ENCODE peak calls at places on chromosomes 12 and 14, in seven cellular contexts. One of them, this sample, is unnamed.

GRCh38 chr12:97229036-97229435 is 233.6 kb upstream of the RMST start:
- DNase-seq in heart left ventricle: no peak
- DNase-seq in mesothelial cell of epicardium: no peak
- DNase-seq in foreskin keratinocyte: no peak
- DNase-seq in body of pancreas: no peak
- DNase-seq in fibroblast of lung: no peak
- DNase-seq in fibroblast of mammary gland: no peak
- DNase-seq in this sample: no peak

GRCh38 chr14:22319526-22320352 is 269.3 kb downstream of the DAD1 start:
- DNase-seq in fibroblast of mammary gland: peak
- DNase-seq in body of pancreas: peak
- DNase-seq in heart left ventricle: peak
- DNase-seq in foreskin keratinocyte: peak
- DNase-seq in fibroblast of lung: peak
- DNase-seq in mesothelial cell of epicardium: no peak
- DNase-seq in this sample: peak

GRCh38 chr12:19075711-19076340 is 53.7 kb upstream of the PLEKHA5 start:
- DNase-seq in body of pancreas: no peak
- DNase-seq in mesothelial cell of epicardium: no peak
- DNase-seq in fibroblast of mammary gland: peak
- DNase-seq in heart left ventricle: no peak
- DNase-seq in foreskin keratinocyte: no peak
- DNase-seq in fibroblast of lung: no peak
- DNase-seq in this sample: no peak

GRCh38 chr14:57486767-57487379 is 6.8 kb downstream of the CCDC198 start:
- DNase-seq in foreskin keratinocyte: peak
- DNase-seq in body of pancreas: peak
- DNase-seq in fibroblast of mammary gland: peak
- DNase-seq in mesothelial cell of epicardium: no peak
- DNase-seq in heart left ventricle: no peak
- DNase-seq in fibroblast of lung: peak
- DNase-seq in this sample: no peak

GRCh38 chr12:57215668-57216013 is 953 bp upstream of the NXPH4 start:
- DNase-seq in mesothelial cell of epicardium: no peak
- DNase-seq in heart left ventricle: no peak
- DNase-seq in fibroblast of lung: peak
- DNase-seq in body of pancreas: no peak
- DNase-seq in fibroblast of mammary gland: no peak
- DNase-seq in foreskin keratinocyte: no peak
- DNase-seq in this sample: peak

GRCh38 chr12:65943388-65944137 is 119.3 kb downstream of the HMGA2 start:
- DNase-seq in fibroblast of lung: no peak
- DNase-seq in foreskin keratinocyte: no peak
- DNase-seq in mesothelial cell of epicardium: no peak
- DNase-seq in fibroblast of mammary gland: peak
- DNase-seq in heart left ventricle: no peak
- DNase-seq in body of pancreas: no peak
- DNase-seq in this sample: no peak

GRCh38 chr14:65791551-65791981 is 379.0 kb downstream of the FUT8 start:
- DNase-seq in heart left ventricle: no peak
- DNase-seq in fibroblast of lung: peak
- DNase-seq in mesothelial cell of epicardium: no peak
- DNase-seq in fibroblast of mammary gland: peak
- DNase-seq in foreskin keratinocyte: peak
- DNase-seq in body of pancreas: no peak
- DNase-seq in this sample: peak

GRCh38 chr14:58549358-58549757 is 88.4 kb upstream of the DACT1 start:
- DNase-seq in mesothelial cell of epicardium: no peak
- DNase-seq in fibroblast of lung: no peak
- DNase-seq in body of pancreas: no peak
- DNase-seq in fibroblast of mammary gland: no peak
- DNase-seq in foreskin keratinocyte: peak
- DNase-seq in heart left ventricle: no peak
- DNase-seq in this sample: no peak

GRCh38 chr12:58313091-58313855 is 371.9 kb downstream of the ATP23 start:
- DNase-seq in heart left ventricle: no peak
- DNase-seq in body of pancreas: no peak
- DNase-seq in fibroblast of lung: peak
- DNase-seq in foreskin keratinocyte: peak
- DNase-seq in fibroblast of mammary gland: peak
- DNase-seq in mesothelial cell of epicardium: no peak
- DNase-seq in this sample: no peak

GRCh38 chr12:123142948-123143752 is 7.7 kb downstream of the PITPNM2 start:
- DNase-seq in heart left ventricle: no peak
- DNase-seq in fibroblast of lung: peak
- DNase-seq in foreskin keratinocyte: no peak
- DNase-seq in body of pancreas: no peak
- DNase-seq in mesothelial cell of epicardium: no peak
- DNase-seq in fibroblast of mammary gland: no peak
- DNase-seq in this sample: no peak

GRCh38 chr14:31770271-31770670 is 209.1 kb downstream of the NUBPL start:
- DNase-seq in fibroblast of lung: peak
- DNase-seq in body of pancreas: no peak
- DNase-seq in fibroblast of mammary gland: peak
- DNase-seq in heart left ventricle: no peak
- DNase-seq in mesothelial cell of epicardium: no peak
- DNase-seq in foreskin keratinocyte: no peak
- DNase-seq in this sample: no peak

GRCh38 chr14:61350427-61350826 is 29.0 kb downstream of the PRKCH start:
- DNase-seq in fibroblast of lung: no peak
- DNase-seq in body of pancreas: no peak
- DNase-seq in mesothelial cell of epicardium: no peak
- DNase-seq in foreskin keratinocyte: no peak
- DNase-seq in fibroblast of mammary gland: no peak
- DNase-seq in heart left ventricle: no peak
- DNase-seq in this sample: no peak

GRCh38 chr12:65517656-65518210 is 239.2 kb downstream of the MSRB3 start:
- DNase-seq in fibroblast of mammary gland: no peak
- DNase-seq in foreskin keratinocyte: no peak
- DNase-seq in heart left ventricle: no peak
- DNase-seq in body of pancreas: no peak
- DNase-seq in fibroblast of lung: no peak
- DNase-seq in mesothelial cell of epicardium: no peak
- DNase-seq in this sample: no peak

GRCh38 chr12:52256165-52256935 is 18.1 kb upstream of the KRT86 start:
- DNase-seq in fibroblast of mammary gland: no peak
- DNase-seq in heart left ventricle: no peak
- DNase-seq in fibroblast of lung: no peak
- DNase-seq in foreskin keratinocyte: no peak
- DNase-seq in mesothelial cell of epicardium: no peak
- DNase-seq in body of pancreas: peak
- DNase-seq in this sample: no peak

GRCh38 chr12:55931780-55932545 is 1.0 kb downstream of the DGKA start:
- DNase-seq in fibroblast of mammary gland: peak
- DNase-seq in fibroblast of lung: peak
- DNase-seq in heart left ventricle: peak
- DNase-seq in foreskin keratinocyte: no peak
- DNase-seq in mesothelial cell of epicardium: peak
- DNase-seq in body of pancreas: peak
- DNase-seq in this sample: peak

GRCh38 chr12:92470608-92471021 is 232.2 kb upstream of the PLEKHG7 start:
- DNase-seq in foreskin keratinocyte: no peak
- DNase-seq in heart left ventricle: no peak
- DNase-seq in fibroblast of mammary gland: no peak
- DNase-seq in fibroblast of lung: peak
- DNase-seq in mesothelial cell of epicardium: no peak
- DNase-seq in body of pancreas: no peak
- DNase-seq in this sample: peak

GRCh38 chr12:48021485-48022179 is 17.4 kb upstream of the COL2A1 start:
- DNase-seq in heart left ventricle: no peak
- DNase-seq in fibroblast of lung: no peak
- DNase-seq in mesothelial cell of epicardium: no peak
- DNase-seq in body of pancreas: no peak
- DNase-seq in fibroblast of mammary gland: no peak
- DNase-seq in foreskin keratinocyte: no peak
- DNase-seq in this sample: no peak

GRCh38 chr12:12719496-12719895 is 2.3 kb downstream of the CDKN1B start:
- DNase-seq in foreskin keratinocyte: no peak
- DNase-seq in body of pancreas: no peak
- DNase-seq in heart left ventricle: no peak
- DNase-seq in fibroblast of lung: peak
- DNase-seq in fibroblast of mammary gland: peak
- DNase-seq in mesothelial cell of epicardium: no peak
- DNase-seq in this sample: peak

GRCh38 chr12:130831246-130831645 is 7.8 kb downstream of the STX2 start:
- DNase-seq in fibroblast of mammary gland: no peak
- DNase-seq in body of pancreas: no peak
- DNase-seq in mesothelial cell of epicardium: no peak
- DNase-seq in heart left ventricle: no peak
- DNase-seq in foreskin keratinocyte: no peak
- DNase-seq in fibroblast of lung: no peak
- DNase-seq in this sample: no peak

GRCh38 chr12:110224379-110225304 is 56.4 kb upstream of the ATP2A2 start:
- DNase-seq in body of pancreas: peak
- DNase-seq in heart left ventricle: no peak
- DNase-seq in foreskin keratinocyte: peak
- DNase-seq in mesothelial cell of epicardium: no peak
- DNase-seq in fibroblast of mammary gland: peak
- DNase-seq in fibroblast of lung: peak
- DNase-seq in this sample: no peak

GRCh38 chr12:53070901-53071492 is 8.2 kb downstream of the SPRYD3 start:
- DNase-seq in heart left ventricle: no peak
- DNase-seq in body of pancreas: no peak
- DNase-seq in mesothelial cell of epicardium: no peak
- DNase-seq in fibroblast of mammary gland: no peak
- DNase-seq in fibroblast of lung: peak
- DNase-seq in foreskin keratinocyte: no peak
- DNase-seq in this sample: no peak

GRCh38 chr14:24972844-24973243 is 77.1 kb downstream of the STXBP6 start:
- DNase-seq in foreskin keratinocyte: no peak
- DNase-seq in fibroblast of lung: no peak
- DNase-seq in mesothelial cell of epicardium: no peak
- DNase-seq in heart left ventricle: no peak
- DNase-seq in body of pancreas: no peak
- DNase-seq in fibroblast of mammary gland: no peak
- DNase-seq in this sample: no peak
- TF ChIP-seq CTCF in foreskin keratinocyte: no peak
- TF ChIP-seq CTCF in fibroblast of lung: no peak
- TF ChIP-seq CTCF in mesothelial cell of epicardium: no peak
- TF ChIP-seq CTCF in heart left ventricle: no peak
- TF ChIP-seq CTCF in body of pancreas: no peak
- TF ChIP-seq CTCF in fibroblast of mammary gland: no peak
- TF ChIP-seq CTCF in this sample: no peak

GRCh38 chr14:100164808-100165207 is 5.4 kb upstream of the DEGS2 start:
- DNase-seq in fibroblast of mammary gland: no peak
- DNase-seq in heart left ventricle: no peak
- DNase-seq in foreskin keratinocyte: no peak
- DNase-seq in mesothelial cell of epicardium: no peak
- DNase-seq in body of pancreas: no peak
- DNase-seq in fibroblast of lung: no peak
- DNase-seq in this sample: no peak

GRCh38 chr14:100165825-100166520 is 6.5 kb upstream of the DEGS2 start:
- DNase-seq in fibroblast of mammary gland: no peak
- DNase-seq in fibroblast of lung: no peak
- DNase-seq in foreskin keratinocyte: no peak
- DNase-seq in mesothelial cell of epicardium: no peak
- DNase-seq in heart left ventricle: no peak
- DNase-seq in body of pancreas: no peak
- DNase-seq in this sample: no peak

GRCh38 chr14:100160534-100160916 is 1.1 kb upstream of the DEGS2 start:
- DNase-seq in mesothelial cell of epicardium: no peak
- DNase-seq in fibroblast of mammary gland: no peak
- DNase-seq in heart left ventricle: no peak
- DNase-seq in foreskin keratinocyte: no peak
- DNase-seq in body of pancreas: no peak
- DNase-seq in fibroblast of lung: no peak
- DNase-seq in this sample: no peak

GRCh38 chr14:100168515-100168914 is 9.1 kb upstream of the DEGS2 start:
- DNase-seq in body of pancreas: no peak
- DNase-seq in foreskin keratinocyte: no peak
- DNase-seq in mesothelial cell of epicardium: no peak
- DNase-seq in fibroblast of lung: no peak
- DNase-seq in fibroblast of mammary gland: no peak
- DNase-seq in heart left ventricle: no peak
- DNase-seq in this sample: no peak

DNA sequence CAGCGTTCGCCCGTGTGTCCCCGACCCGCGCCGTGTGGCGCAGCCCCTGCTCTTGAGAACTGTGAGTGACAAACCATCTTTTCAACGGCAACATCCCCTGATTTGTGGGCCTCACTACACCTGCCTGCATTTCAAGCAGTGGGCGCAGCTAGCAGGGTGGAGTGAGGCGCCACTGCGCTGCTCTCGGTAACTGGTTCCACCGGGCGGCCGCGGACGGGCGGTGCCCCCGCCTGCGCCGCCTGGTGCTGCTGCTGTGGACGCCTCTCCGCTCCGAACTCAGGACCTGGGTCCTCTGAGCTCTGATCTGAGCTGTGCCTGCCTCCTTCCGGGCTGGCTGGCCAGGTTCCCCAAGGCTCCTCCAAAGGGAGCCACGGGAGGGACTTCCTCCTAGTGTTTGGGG is 5.9 kb upstream of the DEGS2 start:
- DNase-seq in fibroblast of mammary gland: no peak
- DNase-seq in body of pancreas: no peak
- DNase-seq in mesothelial cell of epicardium: no peak
- DNase-seq in foreskin keratinocyte: no peak
- DNase-seq in heart left ventricle: no peak
- DNase-seq in fibroblast of lung: no peak
- DNase-seq in this sample: no peak
- TF ChIP-seq CTCF in fibroblast of mammary gland: no peak
- TF ChIP-seq CTCF in body of pancreas: no peak
- TF ChIP-seq CTCF in mesothelial cell of epicardium: no peak
- TF ChIP-seq CTCF in foreskin keratinocyte: peak
- TF ChIP-seq CTCF in heart left ventricle: no peak
- TF ChIP-seq CTCF in fibroblast of lung: no peak
- TF ChIP-seq CTCF in this sample: no peak

GRCh38 chr14:73752297-73752992 is 38.3 kb upstream of the PNMA1 start:
- DNase-seq in foreskin keratinocyte: peak
- DNase-seq in fibroblast of mammary gland: peak
- DNase-seq in fibroblast of lung: peak
- DNase-seq in mesothelial cell of epicardium: no peak
- DNase-seq in heart left ventricle: peak
- DNase-seq in body of pancreas: peak
- DNase-seq in this sample: no peak
- TF ChIP-seq CTCF in foreskin keratinocyte: peak
- TF ChIP-seq CTCF in fibroblast of mammary gland: peak
- TF ChIP-seq CTCF in fibroblast of lung: peak
- TF ChIP-seq CTCF in mesothelial cell of epicardium: no peak
- TF ChIP-seq CTCF in heart left ventricle: peak
- TF ChIP-seq CTCF in body of pancreas: peak
- TF ChIP-seq CTCF in this sample: no peak

GRCh38 chr12:120628919-120629318 is 11.5 kb upstream of the CABP1 start:
- DNase-seq in heart left ventricle: no peak
- DNase-seq in mesothelial cell of epicardium: no peak
- DNase-seq in fibroblast of lung: no peak
- DNase-seq in foreskin keratinocyte: no peak
- DNase-seq in body of pancreas: peak
- DNase-seq in fibroblast of mammary gland: no peak
- DNase-seq in this sample: no peak

GRCh38 chr12:120630139-120630895 is 10.1 kb upstream of the CABP1 start:
- DNase-seq in fibroblast of mammary gland: no peak
- DNase-seq in fibroblast of lung: no peak
- DNase-seq in foreskin keratinocyte: no peak
- DNase-seq in body of pancreas: no peak
- DNase-seq in heart left ventricle: no peak
- DNase-seq in mesothelial cell of epicardium: no peak
- DNase-seq in this sample: no peak

GRCh38 chr12:120620624-120621023 is 19.8 kb upstream of the CABP1 start:
- DNase-seq in fibroblast of mammary gland: no peak
- DNase-seq in mesothelial cell of epicardium: no peak
- DNase-seq in heart left ventricle: no peak
- DNase-seq in foreskin keratinocyte: peak
- DNase-seq in body of pancreas: no peak
- DNase-seq in fibroblast of lung: no peak
- DNase-seq in this sample: no peak

GRCh38 chr12:120631097-120631496 is 9.3 kb upstream of the CABP1 start:
- DNase-seq in fibroblast of mammary gland: no peak
- DNase-seq in fibroblast of lung: no peak
- DNase-seq in heart left ventricle: no peak
- DNase-seq in foreskin keratinocyte: no peak
- DNase-seq in body of pancreas: no peak
- DNase-seq in mesothelial cell of epicardium: no peak
- DNase-seq in this sample: no peak

GRCh38 chr12:120625557-120626419 is 14.6 kb upstream of the CABP1 start:
- DNase-seq in fibroblast of lung: no peak
- DNase-seq in heart left ventricle: no peak
- DNase-seq in mesothelial cell of epicardium: no peak
- DNase-seq in body of pancreas: no peak
- DNase-seq in fibroblast of mammary gland: no peak
- DNase-seq in foreskin keratinocyte: no peak
- DNase-seq in this sample: no peak
- TF ChIP-seq CTCF in fibroblast of lung: no peak
- TF ChIP-seq CTCF in heart left ventricle: no peak
- TF ChIP-seq CTCF in mesothelial cell of epicardium: peak
- TF ChIP-seq CTCF in body of pancreas: no peak
- TF ChIP-seq CTCF in fibroblast of mammary gland: peak
- TF ChIP-seq CTCF in foreskin keratinocyte: peak
- TF ChIP-seq CTCF in this sample: peak

This sample was measured in GM10248.